ENCODE peak calls at places on chromosome 6, in six cellular contexts. V, W, U, A, D and N are unnamed samples.
A peak's percentile ranks its signal among the peaks of the same experiment; 100 is the strongest.

GRCh38 chr6:44045672-44046015 is 81.6 kb downstream of the MRPL14 start:
- DNase-seq in V (no peak), W (no peak), U (no peak), A (no peak), D (no peak), N (no peak)

GRCh38 chr6:24257282-24257681 is 100.6 kb downstream of the DCDC2 start:
- DNase-seq in V (no peak), W (no peak), U (peak; percentile 75), A (no peak), D (no peak), N (no peak)

GRCh38 chr6:141203902-141204575 is 928.7 kb upstream of the GJE1 start:
- DNase-seq in V (peak; percentile 84), W (no peak), U (no peak), A (no peak), D (peak; percentile 5), N (no peak)

GRCh38 chr6:165950316-165950715 is 217.3 kb downstream of the TBXT start:
- DNase-seq in V (no peak), W (no peak), U (no peak), A (no peak), D (no peak), N (no peak)

GRCh38 chr6:119454694-119455093 is 105.1 kb upstream of the MAN1A1 start:
- DNase-seq in V (no peak), W (no peak), U (no peak), A (no peak), D (no peak), N (no peak)

GRCh38 chr6:4358414-4359107 is 223.2 kb upstream of the ECI2 start:
- DNase-seq in V (peak; percentile 93), W (no peak), U (no peak), A (peak; percentile 100), D (peak; percentile 100), N (peak; percentile 98)

GRCh38 chr6:3724451-3725144 is 26.9 kb downstream of the PXDC1 start:
- DNase-seq in V (no peak), W (no peak), U (no peak), A (no peak), D (no peak), N (no peak)

GRCh38 chr6:31307669-31308049 is 35.8 kb upstream of the HLA-C start:
- DNase-seq in V (no peak), W (no peak), U (no peak), A (no peak), D (no peak), N (no peak)

GRCh38 chr6:150735340-150735851 is 130.1 kb upstream of the MTHFD1L start:
- DNase-seq in V (no peak), W (no peak), U (no peak), A (no peak), D (no peak), N (no peak)